ENCODE peak calls at places on chromosome 7, in seven cellular contexts. S, R, X, U, Y, F and E are unnamed samples.

GRCh38 chr7:22561895-22562593 is 62.1 kb upstream of the STEAP1B start:
- DNase-seq in F (no peak), U (no peak), Y (no peak), S (no peak), R (no peak), X (peak; percentile 55), E (peak; percentile 7)

GRCh38 chr7:102728-103127 is 89.6 kb upstream of the FAM20C start:
- DNase-seq in F (no peak), S (no peak), Y (no peak), R (no peak), X (no peak), U (no peak), E (no peak)

GRCh38 chr7:102065226-102065625 is 221.4 kb upstream of the SH2B2 start:
- DNase-seq in X (no peak), F (no peak), Y (no peak), U (no peak), R (no peak), S (no peak), E (no peak)

GRCh38 chr7:28551311-28551710 is 139.0 kb downstream of the CREB5 start:
- DNase-seq in X (peak; percentile 82), Y (no peak), F (no peak), R (no peak), S (no peak), U (no peak), E (no peak)

GRCh38 chr7:111274882-111275281 is 184.0 kb downstream of the LRRN3 start:
- DNase-seq in S (no peak), R (no peak), F (no peak), U (no peak), X (peak; percentile 53), Y (peak; percentile 18), E (no peak)

GRCh38 chr7:1385809-1386622 is 73.3 kb downstream of the MICALL2 start:
- DNase-seq in Y (no peak), R (no peak), S (no peak), U (no peak), F (no peak), X (no peak), E (no peak)

GRCh38 chr7:76302299-76303056 is at the start of gene HSPB1:
- DNase-seq in Y (peak; percentile 92), R (peak; percentile 96), X (peak; percentile 89), F (peak; percentile 77), S (peak; percentile 98), U (no peak), E (no peak)

GRCh38 chr7:16345979-16346958 is 75.1 kb downstream of the CRPPA start:
- DNase-seq in X (peak; percentile 95), U (no peak), F (no peak), S (no peak), Y (no peak), R (no peak), E (no peak)

GRCh38 chr7:22651534-22652243 is 75.3 kb upstream of the IL6 start:
- DNase-seq in X (peak; percentile 83), R (no peak), F (no peak), U (no peak), S (no peak), Y (no peak), E (no peak)

GRCh38 chr7:72098812-72099211 is 313.3 kb downstream of the CALN1 start:
- DNase-seq in X (no peak), Y (no peak), R (no peak), F (no peak), S (no peak), U (no peak), E (peak; percentile 79)

GRCh38 chr7:93728292-93728691 is 153.8 kb upstream of the CALCR start:
- DNase-seq in R (no peak), Y (no peak), X (peak; percentile 28), U (no peak), S (no peak), F (no peak), E (no peak)

GRCh38 chr7:136062625-136063336 is 85.6 kb upstream of the MTPN start:
- DNase-seq in F (no peak), U (no peak), R (no peak), Y (no peak), S (no peak), X (no peak), E (no peak)

GRCh38 chr7:48161407-48162125 is 9.7 kb upstream of the ABCA13 start:
- DNase-seq in X (peak; percentile 54), U (no peak), F (no peak), R (no peak), S (no peak), Y (no peak), E (no peak)

GRCh38 chr7:117724898-117725297 is 148.3 kb downstream of the CTTNBP2 start:
- DNase-seq in S (no peak), U (no peak), X (no peak), Y (no peak), R (no peak), F (no peak), E (no peak)

GRCh38 chr7:134811798-134812197 is 32.4 kb downstream of the CALD1 start:
- DNase-seq in R (no peak), X (peak; percentile 76), F (no peak), U (no peak), S (no peak), Y (no peak), E (no peak)

GRCh38 chr7:84548366-84549085 is 353.9 kb upstream of the SEMA3A start:
- DNase-seq in U (no peak), S (no peak), R (no peak), Y (no peak), X (peak; percentile 97), F (no peak), E (no peak)

GRCh38 chr7:124246262-124246863 is 213.5 kb upstream of the TMEM229A start:
- DNase-seq in F (no peak), S (no peak), X (peak; percentile 42), U (no peak), Y (no peak), R (no peak), E (no peak)

GRCh38 chr7:46178685-46179084 is 257.6 kb upstream of the IGFBP3 start:
- DNase-seq in X (peak; percentile 80), U (no peak), Y (no peak), F (no peak), R (no peak), S (no peak), E (no peak)

GRCh38 chr7:46432666-46433065 is 511.6 kb upstream of the IGFBP3 start:
- DNase-seq in U (no peak), S (no peak), F (no peak), X (peak; percentile 39), Y (no peak), R (no peak), E (no peak)

GRCh38 chr7:128393526-128394330 is 16.1 kb downstream of the IMPDH1 start:
- DNase-seq in S (no peak), Y (peak; percentile 41), F (no peak), U (no peak), R (no peak), X (no peak), E (no peak)

GRCh38 chr7:89666436-89666835 is 487.8 kb upstream of the STEAP1 start:
- DNase-seq in X (no peak), U (no peak), S (no peak), R (no peak), F (no peak), Y (no peak), E (no peak)

GRCh38 chr7:64877714-64878610 is 25.1 kb upstream of the ZNF273 start:
- DNase-seq in S (no peak), U (no peak), F (peak; percentile 12), X (no peak), R (no peak), Y (no peak), E (peak; percentile 53)

GRCh38 chr7:96266015-96266414 is 55.9 kb downstream of the SLC25A13 start:
- DNase-seq in Y (no peak), S (no peak), U (no peak), X (no peak), R (no peak), F (no peak), E (no peak)

GRCh38 chr7:2031496-2031895 is 201.2 kb downstream of the MAD1L1 start:
- DNase-seq in U (no peak), X (no peak), S (no peak), R (peak; percentile 7), Y (no peak), F (no peak), E (no peak)

GRCh38 chr7:158645842-158646241 is 58.2 kb upstream of the PTPRN2 start:
- DNase-seq in Y (no peak), S (no peak), R (no peak), F (no peak), U (no peak), X (no peak), E (no peak)

DNA sequence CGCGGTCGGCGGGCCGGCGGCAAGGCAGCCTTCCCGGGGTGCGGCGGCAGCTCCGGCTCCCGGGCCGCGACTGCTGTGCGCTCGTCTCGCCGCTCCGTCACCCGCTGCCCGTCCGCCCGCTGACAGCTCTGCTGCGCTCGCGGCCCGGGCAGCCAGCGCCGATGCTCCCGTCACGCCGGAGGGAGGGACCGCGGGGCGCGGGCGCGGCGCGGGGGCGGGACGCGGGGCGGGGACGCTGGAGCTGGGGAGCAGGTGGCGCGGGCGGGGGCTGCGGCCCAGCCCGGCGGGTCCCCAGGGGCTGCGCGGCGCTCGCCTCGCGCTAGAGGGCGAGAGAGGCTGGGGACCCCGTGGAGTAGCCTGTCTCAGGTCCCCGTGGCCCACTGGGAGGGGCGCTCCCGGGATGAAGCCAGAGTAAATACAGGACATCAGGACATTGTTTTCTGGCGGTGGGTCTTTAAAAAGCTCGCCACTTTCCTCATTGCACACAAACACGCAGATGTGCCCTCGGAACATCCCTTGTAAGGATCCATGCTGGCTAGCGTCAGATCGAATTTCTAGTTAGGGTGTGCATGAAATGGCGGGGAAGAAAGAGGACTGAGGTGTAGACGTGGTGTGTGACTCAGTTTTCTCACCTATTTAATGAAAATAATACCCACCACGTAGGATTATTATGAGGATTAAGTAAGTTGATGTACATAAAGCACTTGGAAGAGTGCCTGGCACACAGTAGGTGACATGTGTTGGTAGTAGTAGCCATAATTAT is at the start of gene ELAPOR2:
- DNase-seq in S (no peak), F (peak; percentile 90), Y (peak; percentile 97), U (no peak), R (peak; percentile 82), X (peak; percentile 46), E (peak; percentile 79)
- TF ChIP-seq CTCF in S (peak; percentile 46), F (peak; percentile 68), Y (peak; percentile 79), U (no peak), R (peak; percentile 60), X (peak; percentile 14), E (peak; percentile 72)

DNA sequence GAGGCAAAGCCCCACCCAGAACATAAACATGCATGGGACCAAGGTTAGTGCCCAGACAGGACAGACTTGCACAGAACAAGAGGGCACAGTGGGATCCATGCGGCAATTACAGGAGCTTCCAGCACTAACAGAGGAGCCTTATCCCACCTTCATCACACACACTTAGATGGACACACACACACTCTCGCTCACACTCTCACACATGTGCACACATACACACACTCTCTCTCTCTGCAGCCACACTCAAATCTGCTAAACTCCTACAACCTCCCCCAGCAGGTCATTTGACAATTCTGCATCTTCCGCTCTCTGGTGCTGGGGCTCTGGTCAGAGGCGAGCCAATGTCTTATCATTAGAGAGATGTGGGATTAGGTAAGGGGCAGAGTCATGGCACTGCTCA is 120.5 kb downstream of the UBE2H start:
- DNase-seq in F (no peak), S (no peak), X (no peak), U (no peak), R (no peak), Y (no peak), E (no peak)
- TF ChIP-seq CTCF in F (no peak), S (no peak), X (no peak), U (no peak), R (no peak), Y (no peak), E (no peak)

GRCh38 chr7:142153400-142153799 is 41.9 kb downstream of the MGAM2 start:
- DNase-seq in S (peak; percentile 1), X (peak; percentile 11), F (no peak), Y (no peak), R (no peak), U (no peak), E (no peak)
- TF ChIP-seq CTCF in S (peak; percentile 63), X (no peak), F (peak; percentile 52), Y (peak; percentile 38), R (no peak), U (peak; percentile 11), E (peak; percentile 56)

GRCh38 chr7:107982918-107983389 is 20.0 kb downstream of the LAMB1 start:
- DNase-seq in R (no peak), X (peak; percentile 65), S (peak; percentile 79), U (no peak), F (no peak), Y (no peak), E (no peak)
- TF ChIP-seq CTCF in R (no peak), X (peak; percentile 45), S (peak; percentile 30), U (no peak), F (peak; percentile 28), Y (peak; percentile 25), E (peak; percentile 63)